ENCODE peak calls at places on chromosomes 3 and 15, in four cellular contexts. I, J, Z and L are unnamed samples. For H3K4me1 and H3K36me3, the result is how much of the 10 kb centered on the place peaks cover.

GRCh38 chr15:40367673-40368611 is 9.9 kb downstream of the DISP2 start:
- DNase-seq in I (peak), J (peak), Z (peak), L (peak)

GRCh38 chr3:164779816-164780215 is 298.5 kb downstream of the SI start:
- DNase-seq in I (no peak), J (no peak), Z (no peak), L (no peak)

GRCh38 chr3:76554717-76555116 is 485.2 kb upstream of the ROBO2 start:
- DNase-seq in I (no peak), J (no peak), Z (no peak), L (no peak)

GRCh38 chr3:17021614-17022013 is 136.9 kb downstream of the PLCL2 start:
- DNase-seq in I (no peak), J (no peak), Z (no peak), L (no peak)

GRCh38 chr3:9091811-9092210 is 128.5 kb upstream of the RAD18 start:
- DNase-seq in I (no peak), J (no peak), Z (no peak), L (no peak)

GRCh38 chr3:122973893-122974615 is 53.5 kb downstream of the SEMA5B start:
- DNase-seq in I (no peak), J (no peak), Z (no peak), L (no peak)

GRCh38 chr3:11660242-11660641 is 16.5 kb upstream of the VGLL4 start:
- DNase-seq in I (no peak), J (no peak), Z (no peak), L (no peak)

GRCh38 chr15:74502301-74502700 is 38.7 kb upstream of the ARID3B start:
- DNase-seq in I (no peak), J (peak), Z (peak), L (no peak)

GRCh38 chr3:50652709-50653108 is 22.0 kb upstream of the DOCK3 start:
- DNase-seq in I (no peak), J (no peak), Z (peak), L (peak)

GRCh38 chr3:133992951-133993595 is 36.7 kb downstream of the SLCO2A1 start:
- DNase-seq in I (no peak), J (no peak), Z (no peak), L (no peak)

GRCh38 chr15:36911322-36911944 is 188.9 kb downstream of the MEIS2 start:
- DNase-seq in I (no peak), J (no peak), Z (peak), L (no peak)

GRCh38 chr3:65545429-65545828 is 493.3 kb downstream of the MAGI1 start:
- DNase-seq in I (no peak), J (no peak), Z (no peak), L (no peak)

GRCh38 chr3:23712656-23713559 is 92.8 kb upstream of the UBE2E1 start:
- DNase-seq in I (no peak), J (peak), Z (peak), L (no peak)

GRCh38 chr15:99172989-99173388 is 68.1 kb downstream of the SYNM start:
- DNase-seq in I (no peak), J (no peak), Z (no peak), L (no peak)

DNA sequence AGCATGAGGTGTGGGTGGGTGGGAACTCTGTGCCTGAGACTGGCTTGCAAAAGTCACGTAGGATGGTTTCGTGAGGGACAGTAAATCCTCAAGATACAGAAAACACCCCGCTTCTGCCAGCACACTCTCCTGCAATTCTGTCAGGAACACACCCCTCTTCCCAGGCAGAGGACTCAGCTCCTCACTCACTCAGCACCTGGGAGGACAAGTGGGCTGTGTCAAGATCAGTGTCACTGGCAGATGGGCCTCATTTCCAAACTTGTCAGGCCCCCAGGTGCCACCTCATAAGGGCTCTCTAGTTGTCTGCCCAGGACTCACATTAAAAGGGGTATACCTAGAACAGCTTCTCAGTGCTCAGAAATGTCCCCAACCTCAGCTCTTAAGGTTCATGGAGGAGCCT is 58.3 kb downstream of the DAPK2 start:
- DNase-seq in I (no peak), J (no peak), Z (no peak), L (no peak)
- H3K4me1 ChIP-seq in I (under half), J (under half), Z (under half), L (half or more)

DNA sequence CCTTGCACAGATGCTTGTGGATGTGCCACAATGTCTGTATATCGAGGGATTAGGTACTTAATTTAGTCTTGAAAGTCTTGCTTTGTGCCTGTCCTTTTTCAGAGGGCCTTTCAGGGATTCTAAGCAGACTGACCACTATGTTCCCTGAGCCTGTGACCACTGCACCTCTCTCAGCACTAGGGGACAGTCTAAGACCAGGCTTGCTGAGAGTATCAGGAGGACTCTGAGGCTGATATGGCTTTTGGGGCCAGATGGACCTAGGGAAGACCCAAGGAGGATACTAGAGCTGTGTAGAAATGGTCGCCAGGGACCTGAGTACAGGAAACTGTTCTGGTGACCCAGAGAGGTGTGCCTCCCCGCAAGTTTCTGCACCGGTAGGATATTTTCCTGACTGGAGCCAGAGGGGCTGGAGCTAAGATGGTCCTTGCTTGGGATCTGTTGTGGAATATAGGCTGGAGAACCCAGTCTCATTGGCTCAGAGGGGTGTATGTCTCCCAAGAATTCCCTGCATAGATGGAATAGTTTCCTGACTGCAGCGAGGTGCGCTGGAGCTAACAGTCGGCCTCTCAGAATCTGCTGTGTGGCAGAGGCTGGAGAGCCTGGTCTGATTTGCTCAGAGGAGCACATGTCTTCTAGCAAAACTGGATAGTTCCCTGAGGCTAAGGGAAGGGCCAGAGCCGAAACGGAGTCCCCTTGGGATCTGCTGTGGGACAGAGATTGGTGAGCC is 213.2 kb upstream of the DCBLD2 start:
- DNase-seq in I (no peak), J (no peak), Z (peak), L (no peak)
- TF ChIP-seq CTCF in I (peak), J (peak), Z (peak), L (no peak)

GRCh38 chr3:126339466-126339865 is 17.7 kb downstream of the KLF15 start:
- DNase-seq in I (no peak), J (no peak), Z (no peak), L (no peak)

GRCh38 chr3:126340596-126340942 is 16.6 kb downstream of the KLF15 start:
- DNase-seq in I (no peak), J (no peak), Z (no peak), L (peak)

GRCh38 chr3:126340081-126340511 is 17.1 kb downstream of the KLF15 start:
- DNase-seq in I (no peak), J (no peak), Z (no peak), L (peak)

GRCh38 chr3:126338796-126339241 is 18.4 kb downstream of the KLF15 start:
- DNase-seq in I (no peak), J (no peak), Z (no peak), L (peak)

DNA sequence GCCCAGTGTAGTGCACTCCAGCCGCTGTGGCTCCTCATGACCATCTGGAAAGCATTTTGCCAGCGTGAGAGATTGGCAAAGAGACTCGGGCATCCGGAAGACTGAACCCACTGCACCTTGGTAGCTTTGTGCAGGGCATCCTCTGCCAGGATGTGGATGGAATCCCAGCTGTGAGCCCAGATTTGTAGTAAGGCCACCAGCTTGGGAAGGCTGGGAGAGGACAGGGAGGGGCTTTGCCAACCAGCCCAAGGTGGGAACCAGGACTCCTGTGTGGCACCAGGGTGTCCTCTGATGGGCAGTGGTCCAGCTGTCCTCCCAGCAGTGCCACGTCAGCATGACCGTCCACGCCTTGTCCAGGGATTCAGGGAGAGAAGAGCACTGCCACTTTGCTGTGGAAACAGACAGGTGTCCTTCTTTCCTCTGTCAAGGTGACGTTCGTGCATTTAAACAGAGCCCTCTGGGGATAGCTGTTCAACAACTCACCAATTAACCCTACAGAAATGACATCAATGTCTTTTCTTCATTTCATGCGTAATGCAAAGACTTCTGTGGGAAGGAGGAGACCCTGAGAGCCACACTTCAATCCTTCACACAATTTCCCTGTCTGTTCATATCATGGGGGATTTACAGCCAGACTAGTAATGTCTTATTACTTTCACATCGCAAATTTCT is 19.1 kb downstream of the KLF15 start:
- DNase-seq in I (no peak), J (no peak), Z (no peak), L (peak)
- H3K36me3 ChIP-seq in I (under half), J (under half), Z (under half), L (under half)

GRCh38 chr3:5021571-5022092 is 42.4 kb downstream of the BHLHE40 start:
- DNase-seq in I (peak), J (no peak), Z (peak), L (no peak)

GRCh38 chr3:5021116-5021515 is 41.9 kb downstream of the BHLHE40 start:
- DNase-seq in I (no peak), J (no peak), Z (no peak), L (no peak)

GRCh38 chr3:5020262-5020722 is 41.1 kb downstream of the BHLHE40 start:
- DNase-seq in I (no peak), J (no peak), Z (no peak), L (peak)

GRCh38 chr3:5017953-5018531 is 38.8 kb downstream of the BHLHE40 start:
- DNase-seq in I (no peak), J (no peak), Z (peak), L (peak)

GRCh38 chr3:5019411-5020261 is 40.4 kb downstream of the BHLHE40 start:
- DNase-seq in I (no peak), J (no peak), Z (no peak), L (peak)
- H3K4me1 ChIP-seq in I (half or more), J (under half), Z (half or more), L (under half)